ENCODE peak calls at places on chromosomes 2 and 18, in nine cellular contexts. One of them, this sample, is unnamed.

GRCh38 chr2:88159955-88160415 is 10.2 kb upstream of the THNSL2 start:
- DNase-seq in pancreas: peak
- DNase-seq in AML-193: peak
- DNase-seq in ELR: peak
- DNase-seq in epithelial cell of prostate: peak
- DNase-seq in DMS153: peak
- DNase-seq in nucleus accumbens: peak
- DNase-seq in right cardiac atrium: no peak
- DNase-seq in NCI-H1436: peak
- DNase-seq in this sample: peak

GRCh38 chr2:128374001-128374710 is 55.5 kb upstream of the HS6ST1 start:
- DNase-seq in pancreas: no peak
- DNase-seq in AML-193: no peak
- DNase-seq in ELR: peak
- DNase-seq in epithelial cell of prostate: peak
- DNase-seq in DMS153: no peak
- DNase-seq in nucleus accumbens: no peak
- DNase-seq in right cardiac atrium: no peak
- DNase-seq in NCI-H1436: no peak
- DNase-seq in this sample: no peak

GRCh38 chr2:28408764-28409599 is 16.3 kb downstream of the FOSL2 start:
- DNase-seq in pancreas: no peak
- DNase-seq in AML-193: no peak
- DNase-seq in ELR: peak
- DNase-seq in epithelial cell of prostate: no peak
- DNase-seq in DMS153: no peak
- DNase-seq in nucleus accumbens: no peak
- DNase-seq in right cardiac atrium: peak
- DNase-seq in NCI-H1436: no peak
- DNase-seq in this sample: no peak

GRCh38 chr2:45577426-45577825 is 33.6 kb downstream of the SRBD1 start:
- DNase-seq in pancreas: no peak
- DNase-seq in AML-193: no peak
- DNase-seq in ELR: no peak
- DNase-seq in epithelial cell of prostate: no peak
- DNase-seq in DMS153: no peak
- DNase-seq in nucleus accumbens: no peak
- DNase-seq in right cardiac atrium: no peak
- DNase-seq in NCI-H1436: no peak
- DNase-seq in this sample: no peak

GRCh38 chr2:175926272-175926671 is 75.8 kb downstream of the LNPK start:
- DNase-seq in pancreas: no peak
- DNase-seq in AML-193: no peak
- DNase-seq in ELR: peak
- DNase-seq in epithelial cell of prostate: no peak
- DNase-seq in DMS153: no peak
- DNase-seq in nucleus accumbens: no peak
- DNase-seq in right cardiac atrium: no peak
- DNase-seq in NCI-H1436: no peak
- DNase-seq in this sample: no peak

GRCh38 chr2:71938659-71939587 is 208.7 kb downstream of the CYP26B1 start:
- DNase-seq in pancreas: no peak
- DNase-seq in AML-193: no peak
- DNase-seq in ELR: no peak
- DNase-seq in epithelial cell of prostate: no peak
- DNase-seq in DMS153: no peak
- DNase-seq in nucleus accumbens: no peak
- DNase-seq in right cardiac atrium: no peak
- DNase-seq in NCI-H1436: no peak
- DNase-seq in this sample: no peak

GRCh38 chr2:105443610-105444598 is 45.1 kb upstream of the FHL2 start:
- DNase-seq in pancreas: no peak
- DNase-seq in AML-193: no peak
- DNase-seq in ELR: no peak
- DNase-seq in epithelial cell of prostate: no peak
- DNase-seq in DMS153: peak
- DNase-seq in nucleus accumbens: no peak
- DNase-seq in right cardiac atrium: no peak
- DNase-seq in NCI-H1436: no peak
- DNase-seq in this sample: no peak

GRCh38 chr2:176935543-176936102 is 277.0 kb upstream of the HNRNPA3 start:
- DNase-seq in pancreas: no peak
- DNase-seq in AML-193: no peak
- DNase-seq in ELR: no peak
- DNase-seq in epithelial cell of prostate: no peak
- DNase-seq in DMS153: no peak
- DNase-seq in nucleus accumbens: no peak
- DNase-seq in right cardiac atrium: no peak
- DNase-seq in NCI-H1436: no peak
- DNase-seq in this sample: no peak

GRCh38 chr2:240060977-240061591 is 7.8 kb upstream of the OR6B3 start:
- DNase-seq in pancreas: no peak
- DNase-seq in AML-193: peak
- DNase-seq in ELR: peak
- DNase-seq in epithelial cell of prostate: no peak
- DNase-seq in DMS153: peak
- DNase-seq in nucleus accumbens: no peak
- DNase-seq in right cardiac atrium: no peak
- DNase-seq in NCI-H1436: peak
- DNase-seq in this sample: peak

GRCh38 chr2:209426432-209426831 is 2.6 kb downstream of the MAP2 start:
- DNase-seq in pancreas: no peak
- DNase-seq in AML-193: no peak
- DNase-seq in ELR: no peak
- DNase-seq in epithelial cell of prostate: peak
- DNase-seq in DMS153: peak
- DNase-seq in nucleus accumbens: no peak
- DNase-seq in right cardiac atrium: no peak
- DNase-seq in NCI-H1436: peak
- DNase-seq in this sample: no peak

GRCh38 chr2:168166902-168167510 is 80.4 kb downstream of the STK39 start:
- DNase-seq in pancreas: no peak
- DNase-seq in AML-193: no peak
- DNase-seq in ELR: peak
- DNase-seq in epithelial cell of prostate: peak
- DNase-seq in DMS153: no peak
- DNase-seq in nucleus accumbens: no peak
- DNase-seq in right cardiac atrium: no peak
- DNase-seq in NCI-H1436: no peak
- DNase-seq in this sample: no peak

GRCh38 chr2:38375711-38376345 is 1.2 kb downstream of the ATL2 start:
- DNase-seq in pancreas: no peak
- DNase-seq in AML-193: no peak
- DNase-seq in ELR: peak
- DNase-seq in epithelial cell of prostate: no peak
- DNase-seq in DMS153: no peak
- DNase-seq in nucleus accumbens: no peak
- DNase-seq in right cardiac atrium: peak
- DNase-seq in NCI-H1436: no peak
- DNase-seq in this sample: no peak

GRCh38 chr2:113818382-113818951 is 62.0 kb upstream of the SLC35F5 start:
- DNase-seq in pancreas: peak
- DNase-seq in AML-193: no peak
- DNase-seq in ELR: peak
- DNase-seq in epithelial cell of prostate: peak
- DNase-seq in DMS153: no peak
- DNase-seq in nucleus accumbens: no peak
- DNase-seq in right cardiac atrium: peak
- DNase-seq in NCI-H1436: no peak
- DNase-seq in this sample: no peak

GRCh38 chr18:79449551-79450288 is 54.0 kb downstream of the NFATC1 start:
- DNase-seq in pancreas: no peak
- DNase-seq in AML-193: no peak
- DNase-seq in ELR: no peak
- DNase-seq in epithelial cell of prostate: no peak
- DNase-seq in DMS153: no peak
- DNase-seq in nucleus accumbens: no peak
- DNase-seq in right cardiac atrium: no peak
- DNase-seq in NCI-H1436: no peak
- DNase-seq in this sample: no peak

GRCh38 chr2:65826567-65826966 is 394.2 kb upstream of the SPRED2 start:
- DNase-seq in pancreas: no peak
- DNase-seq in AML-193: no peak
- DNase-seq in ELR: no peak
- DNase-seq in epithelial cell of prostate: no peak
- DNase-seq in DMS153: no peak
- DNase-seq in nucleus accumbens: no peak
- DNase-seq in right cardiac atrium: no peak
- DNase-seq in NCI-H1436: no peak
- DNase-seq in this sample: no peak

GRCh38 chr2:174076040-174076439 is 110.9 kb upstream of the SP3 start:
- DNase-seq in pancreas: no peak
- DNase-seq in AML-193: no peak
- DNase-seq in ELR: no peak
- DNase-seq in epithelial cell of prostate: peak
- DNase-seq in DMS153: no peak
- DNase-seq in nucleus accumbens: no peak
- DNase-seq in right cardiac atrium: no peak
- DNase-seq in NCI-H1436: no peak
- DNase-seq in this sample: no peak

GRCh38 chr2:26712486-26713465 is 20.3 kb downstream of the KCNK3 start:
- DNase-seq in pancreas: no peak
- DNase-seq in AML-193: no peak
- DNase-seq in ELR: no peak
- DNase-seq in epithelial cell of prostate: no peak
- DNase-seq in DMS153: peak
- DNase-seq in nucleus accumbens: peak
- DNase-seq in right cardiac atrium: no peak
- DNase-seq in NCI-H1436: peak
- DNase-seq in this sample: peak

GRCh38 chr2:40827371-40827770 is 375.5 kb upstream of the SLC8A1 start:
- DNase-seq in pancreas: no peak
- DNase-seq in AML-193: no peak
- DNase-seq in ELR: no peak
- DNase-seq in epithelial cell of prostate: no peak
- DNase-seq in DMS153: peak
- DNase-seq in nucleus accumbens: no peak
- DNase-seq in right cardiac atrium: no peak
- DNase-seq in NCI-H1436: no peak
- DNase-seq in this sample: no peak

GRCh38 chr2:190344275-190344827 is 962 bp downstream of the INPP1 start:
- DNase-seq in pancreas: peak
- DNase-seq in AML-193: peak
- DNase-seq in ELR: peak
- DNase-seq in epithelial cell of prostate: no peak
- DNase-seq in DMS153: peak
- DNase-seq in nucleus accumbens: no peak
- DNase-seq in right cardiac atrium: no peak
- DNase-seq in NCI-H1436: peak
- DNase-seq in this sample: peak

GRCh38 chr18:10419420-10420103 is 34.9 kb upstream of the APCDD1 start:
- DNase-seq in pancreas: no peak
- DNase-seq in AML-193: no peak
- DNase-seq in ELR: no peak
- DNase-seq in epithelial cell of prostate: no peak
- DNase-seq in DMS153: no peak
- DNase-seq in nucleus accumbens: no peak
- DNase-seq in right cardiac atrium: no peak
- DNase-seq in NCI-H1436: no peak
- DNase-seq in this sample: no peak

GRCh38 chr2:223451-223850 is 40.4 kb downstream of the SH3YL1 start:
- DNase-seq in pancreas: no peak
- DNase-seq in AML-193: no peak
- DNase-seq in ELR: no peak
- DNase-seq in epithelial cell of prostate: no peak
- DNase-seq in DMS153: no peak
- DNase-seq in nucleus accumbens: no peak
- DNase-seq in right cardiac atrium: no peak
- DNase-seq in NCI-H1436: no peak
- DNase-seq in this sample: no peak

GRCh38 chr2:13884271-13884976 is 748.1 kb upstream of the LRATD1 start:
- DNase-seq in pancreas: no peak
- DNase-seq in AML-193: no peak
- DNase-seq in ELR: peak
- DNase-seq in epithelial cell of prostate: no peak
- DNase-seq in DMS153: no peak
- DNase-seq in nucleus accumbens: no peak
- DNase-seq in right cardiac atrium: no peak
- DNase-seq in NCI-H1436: no peak
- DNase-seq in this sample: no peak

GRCh38 chr2:6111676-6112294 is 419.6 kb downstream of the SOX11 start:
- DNase-seq in pancreas: no peak
- DNase-seq in AML-193: no peak
- DNase-seq in ELR: no peak
- DNase-seq in epithelial cell of prostate: no peak
- DNase-seq in DMS153: no peak
- DNase-seq in nucleus accumbens: no peak
- DNase-seq in right cardiac atrium: no peak
- DNase-seq in NCI-H1436: peak
- DNase-seq in this sample: no peak

GRCh38 chr2:151900261-151900660 is 72.0 kb upstream of the ARL5A start:
- DNase-seq in pancreas: no peak
- DNase-seq in AML-193: no peak
- DNase-seq in ELR: no peak
- DNase-seq in epithelial cell of prostate: no peak
- DNase-seq in DMS153: no peak
- DNase-seq in nucleus accumbens: no peak
- DNase-seq in right cardiac atrium: no peak
- DNase-seq in NCI-H1436: no peak
- DNase-seq in this sample: no peak

GRCh38 chr2:45008296-45009129 is 739 bp downstream of the SIX2 start:
- DNase-seq in pancreas: peak
- DNase-seq in AML-193: no peak
- DNase-seq in ELR: no peak
- DNase-seq in epithelial cell of prostate: no peak
- DNase-seq in DMS153: peak
- DNase-seq in nucleus accumbens: no peak
- DNase-seq in right cardiac atrium: peak
- DNase-seq in NCI-H1436: no peak
- DNase-seq in this sample: no peak

GRCh38 chr2:6083131-6083530 is 390.9 kb downstream of the SOX11 start:
- DNase-seq in pancreas: no peak
- DNase-seq in AML-193: no peak
- DNase-seq in ELR: no peak
- DNase-seq in epithelial cell of prostate: no peak
- DNase-seq in DMS153: no peak
- DNase-seq in nucleus accumbens: no peak
- DNase-seq in right cardiac atrium: no peak
- DNase-seq in NCI-H1436: no peak
- DNase-seq in this sample: no peak

GRCh38 chr2:46097714-46098480 is 199.3 kb upstream of the EPAS1 start:
- DNase-seq in pancreas: peak
- DNase-seq in AML-193: no peak
- DNase-seq in ELR: peak
- DNase-seq in epithelial cell of prostate: peak
- DNase-seq in DMS153: peak
- DNase-seq in nucleus accumbens: no peak
- DNase-seq in right cardiac atrium: peak
- DNase-seq in NCI-H1436: no peak
- DNase-seq in this sample: peak

GRCh38 chr2:209523041-209523740 is 99.3 kb downstream of the MAP2 start:
- DNase-seq in pancreas: no peak
- DNase-seq in AML-193: no peak
- DNase-seq in ELR: no peak
- DNase-seq in epithelial cell of prostate: no peak
- DNase-seq in DMS153: no peak
- DNase-seq in nucleus accumbens: no peak
- DNase-seq in right cardiac atrium: no peak
- DNase-seq in NCI-H1436: no peak
- DNase-seq in this sample: no peak

GRCh38 chr2:169757356-169757755 is 23.7 kb downstream of the KLHL23 start:
- DNase-seq in pancreas: no peak
- DNase-seq in AML-193: no peak
- DNase-seq in ELR: no peak
- DNase-seq in epithelial cell of prostate: no peak
- DNase-seq in DMS153: no peak
- DNase-seq in nucleus accumbens: no peak
- DNase-seq in right cardiac atrium: no peak
- DNase-seq in NCI-H1436: no peak
- DNase-seq in this sample: no peak

This sample was measured in globus pallidus.